ENCODE peak calls at places on chromosomes 16 and 17, in five cellular contexts. O is upper lobe of left lung, K is stomach, D is prostate gland, X is H1. I is an unnamed sample.

GRCh38 chr17:80939151-80940145 is 52.2 kb upstream of the CHMP6 start:
- DNase-seq in O (no peak), K (no peak), D (no peak), X (no peak), I (no peak)

GRCh38 chr17:6853764-6854442 is 22.4 kb upstream of the TEKT1 start:
- DNase-seq in O (peak; percentile 23), K (no peak), D (no peak), X (peak; percentile 65), I (no peak)

GRCh38 chr17:57924677-57925076 is 30.5 kb downstream of the CUEDC1 start:
- DNase-seq in O (no peak), K (no peak), D (no peak), X (no peak), I (no peak)

GRCh38 chr17:9220466-9221230 is 199.3 kb downstream of the NTN1 start:
- DNase-seq in O (no peak), K (no peak), D (no peak), X (no peak), I (no peak)

GRCh38 chr16:1909661-1910231 is 8.5 kb downstream of the HS3ST6 start:
- DNase-seq in O (no peak), K (no peak), D (no peak), X (no peak), I (peak; percentile 94)

GRCh38 chr16:56885446-56886162 is 20.6 kb downstream of the SLC12A3 start:
- DNase-seq in O (no peak), K (no peak), D (no peak), X (no peak), I (no peak)

GRCh38 chr16:25108054-25108453 is 3.5 kb upstream of the LCMT1 start:
- DNase-seq in O (no peak), K (no peak), D (no peak), X (peak; percentile 50), I (no peak)

GRCh38 chr16:73778872-73779271 is 517.7 kb upstream of the PSMD7 start:
- DNase-seq in O (no peak), K (no peak), D (no peak), X (no peak), I (no peak)

GRCh38 chr17:9468532-9468931 is 107.1 kb downstream of the STX8 start:
- DNase-seq in O (no peak), K (no peak), D (no peak), X (no peak), I (no peak)

GRCh38 chr17:1645207-1646171 is at the start of gene SCARF1:
- DNase-seq in O (peak; percentile 73), K (no peak), D (no peak), X (no peak), I (no peak)

GRCh38 chr16:80682435-80683070 is 121.8 kb downstream of the CDYL2 start:
- DNase-seq in O (no peak), K (no peak), D (no peak), X (no peak), I (peak; percentile 70)

GRCh38 chr17:79745641-79746105 is 14.9 kb downstream of the ENPP7 start:
- DNase-seq in O (no peak), K (no peak), D (no peak), X (no peak), I (no peak)

GRCh38 chr17:75774471-75774987 is 9.5 kb upstream of the GALK1 start:
- DNase-seq in O (no peak), K (no peak), D (no peak), X (no peak), I (no peak)

GRCh38 chr17:28722413-28723158 is 2.8 kb downstream of the RPL23A start:
- DNase-seq in O (no peak), K (no peak), D (no peak), X (no peak), I (no peak)

GRCh38 chr17:45697076-45697475 is 87.0 kb upstream of the CRHR1 start:
- DNase-seq in O (no peak), K (no peak), D (no peak), X (no peak), I (no peak)

GRCh38 chr17:50272711-50273653 is 1.3 kb upstream of the TMEM92 start:
- DNase-seq in O (peak; percentile 46), K (peak; percentile 62), D (no peak), X (peak; percentile 95), I (no peak)

GRCh38 chr17:79843475-79843916 is 4.3 kb upstream of the CBX4 start:
- DNase-seq in O (no peak), K (no peak), D (no peak), X (peak; percentile 77), I (no peak)

GRCh38 chr16:80114699-80115098 is 426.1 kb upstream of the DYNLRB2 start:
- DNase-seq in O (no peak), K (no peak), D (no peak), X (no peak), I (no peak)

GRCh38 chr16:85350973-85351372 is 238.7 kb upstream of the CIBAR2 start:
- DNase-seq in O (peak; percentile 96), K (peak; percentile 98), D (peak; percentile 98), X (no peak), I (no peak)

GRCh38 chr17:42743595-42744282 is 1.1 kb downstream of the EZH1 start:
- DNase-seq in O (no peak), K (no peak), D (no peak), X (no peak), I (no peak)

GRCh38 chr17:32671891-32672290 is 185.1 kb downstream of the CDK5R1 start:
- DNase-seq in O (peak; percentile 32), K (peak; percentile 60), D (no peak), X (no peak), I (no peak)

GRCh38 chr17:2435852-2436251 is 35.0 kb upstream of the MNT start:
- DNase-seq in O (no peak), K (no peak), D (no peak), X (peak; percentile 51), I (no peak)

GRCh38 chr17:8922451-8922850 is 43.1 kb downstream of the PIK3R5 start:
- DNase-seq in O (no peak), K (no peak), D (no peak), X (no peak), I (no peak)

GRCh38 chr17:29107933-29108805 is 65.2 kb downstream of the PIPOX start:
- DNase-seq in O (peak; percentile 75), K (peak; percentile 42), D (no peak), X (no peak), I (no peak)

GRCh38 chr17:82814834-82815233 is 25.0 kb downstream of the ZNF750 start:
- DNase-seq in O (no peak), K (no peak), D (no peak), X (no peak), I (no peak)

GRCh38 chr17:54749157-54749556 is 151.5 kb upstream of the TOM1L1 start:
- DNase-seq in O (no peak), K (no peak), D (no peak), X (no peak), I (no peak)

GRCh38 chr17:14143678-14144077 is 74.4 kb downstream of the COX10 start:
- DNase-seq in O (no peak), K (peak; percentile 47), D (no peak), X (no peak), I (no peak)

GRCh38 chr16:88681709-88682451 is 4.4 kb downstream of the SNAI3 start:
- DNase-seq in O (peak; percentile 89), K (peak; percentile 69), D (no peak), X (no peak), I (no peak)

GRCh38 chr17:6796887-6797490 is 21.0 kb downstream of the FBXO39 start:
- DNase-seq in O (no peak), K (no peak), D (no peak), X (no peak), I (no peak)

GRCh38 chr16:4082474-4083044 is 33.7 kb downstream of the ADCY9 start:
- DNase-seq in O (no peak), K (no peak), D (no peak), X (no peak), I (no peak)

GRCh38 chr16:30458561-30459394 is 13.1 kb upstream of the SEPHS2 start:
- DNase-seq in O (peak; percentile 82), K (peak; percentile 52), D (no peak), X (no peak), I (no peak)
- H3K27ac ChIP-seq in O (no peak overlapping the region), K (peak overlapping the region; percentile 50), D (no peak overlapping the region), X (no peak overlapping the region), I (no peak overlapping the region)

GRCh38 chr17:68019675-68020450 is 15.7 kb upstream of the KPNA2 start:
- DNase-seq in O (peak; percentile 96), K (peak; percentile 97), D (peak; percentile 94), X (peak; percentile 100), I (peak; percentile 98)
- TF ChIP-seq POLR2A in O (no peak), K (no peak), D (peak; percentile 41), X (peak; percentile 73), I (no peak)

DNA sequence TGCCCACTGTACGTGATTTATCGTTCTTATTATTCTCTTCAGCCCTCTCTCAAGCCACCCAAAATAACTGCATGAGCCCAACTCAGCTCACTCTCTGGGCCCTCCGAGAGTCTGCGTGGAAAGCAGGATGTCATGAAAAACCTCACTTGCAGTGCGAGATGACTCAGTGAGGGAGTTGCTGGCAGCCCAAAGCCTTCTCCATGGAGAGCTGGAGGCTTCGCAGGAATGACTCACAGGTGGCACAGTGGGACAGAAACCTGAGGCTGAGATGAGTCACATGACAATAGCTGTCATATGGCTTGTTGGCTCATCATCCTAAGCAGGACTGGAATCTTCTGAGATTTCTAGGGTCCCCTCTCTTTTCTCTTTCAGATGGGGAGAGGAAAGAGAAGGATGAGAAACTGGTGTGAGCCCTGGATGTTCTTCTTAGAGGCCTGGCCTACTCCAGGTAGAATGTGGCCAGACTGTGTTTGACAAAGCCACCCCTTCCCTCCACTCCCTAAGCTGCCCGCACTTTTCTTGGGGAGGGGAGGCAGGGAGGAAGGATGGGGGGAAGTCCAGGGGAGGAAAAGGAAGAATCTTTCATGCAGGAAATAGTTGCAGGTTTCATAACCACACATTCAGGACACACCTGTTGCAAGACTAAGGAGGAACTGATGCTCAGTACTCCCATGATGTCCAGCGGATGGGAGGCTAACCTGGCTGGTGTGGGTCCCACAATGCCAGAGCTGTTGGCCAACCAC is 160.6 kb upstream of the RPL38 start:
- DNase-seq in O (no peak), K (no peak), D (peak; percentile 49), X (no peak), I (no peak)
- TF ChIP-seq POLR2AphosphoS5 in O (no peak), K (no peak), D (peak; percentile 47), X (no peak), I (peak; percentile 88)

GRCh38 chr17:77451271-77451893 is 310.6 kb downstream of the SEC14L1 start:
- DNase-seq in O (peak; percentile 75), K (peak; percentile 81), D (peak; percentile 66), X (peak; percentile 88), I (no peak)

GRCh38 chr17:77450742-77451270 is 310.0 kb downstream of the SEC14L1 start:
- DNase-seq in O (no peak), K (no peak), D (no peak), X (no peak), I (no peak)

GRCh38 chr17:77449908-77450741 is 309.4 kb downstream of the SEC14L1 start:
- DNase-seq in O (no peak), K (peak; percentile 67), D (peak; percentile 73), X (peak; percentile 78), I (no peak)

GRCh38 chr17:77446959-77447634 is 306.3 kb downstream of the SEC14L1 start:
- DNase-seq in O (no peak), K (no peak), D (no peak), X (no peak), I (no peak)

DNA sequence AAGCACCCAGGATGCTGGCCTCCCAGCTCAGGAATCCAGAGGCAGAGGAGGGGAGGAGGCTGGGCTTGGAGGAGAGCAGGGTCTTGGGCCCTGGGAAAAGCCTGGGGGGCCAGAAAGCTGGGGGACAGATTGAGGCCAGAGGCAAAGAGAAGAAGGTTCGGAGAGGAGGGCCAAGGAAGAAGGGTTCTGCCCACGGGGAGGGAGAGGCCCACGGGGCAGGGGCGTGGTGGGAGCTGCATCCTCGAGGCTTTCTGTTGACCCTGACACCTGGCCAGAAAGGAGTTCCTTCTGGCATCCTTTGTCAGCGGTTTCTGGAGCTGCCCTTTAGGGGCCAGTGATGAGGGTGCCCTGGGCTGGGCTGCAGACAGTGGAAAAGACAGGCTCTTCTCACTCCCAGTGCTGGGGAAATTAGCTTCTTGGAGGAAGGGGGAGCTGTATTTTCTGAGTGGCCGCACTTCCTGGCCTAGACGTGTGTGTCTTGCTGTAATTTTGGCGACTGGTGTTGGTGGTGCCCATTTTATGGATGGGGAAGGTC is 308.7 kb downstream of the SEC14L1 start:
- DNase-seq in O (no peak), K (no peak), D (no peak), X (peak; percentile 48), I (no peak)
- H3K27ac ChIP-seq in O (peak overlapping the region; percentile 7), K (peak overlapping the region; percentile 96), D (peak overlapping the region; percentile 81), X (peak overlapping the region; percentile 14), I (peak overlapping the region; percentile 89)

I was measured in vagina.